ENCODE peak calls at places on chromosome 1, in ten cellular contexts. D is anterior cingulate cortex; F is stimulated activated CD4-positive, alpha-beta T cell treated with anti-CD3 and anti-CD28 coated beads, Interleukin-4, amount 100 ng/mL, for 4 hours; S is T47D; B is Caki2; L is CD8-positive, alpha-beta memory T cell; N is activated gamma-delta T cell treated with Interleukin-2 at 50 U/mL for 16 hours; Z is SHP77; P is choroid plexus epithelial cell; I is NCI-H1417. C is an unnamed sample.

GRCh38 chr1:44068442-44068861 is 37.2 kb upstream of the SLC6A9 start:
- DNase-seq in F (no peak), I (no peak), N (no peak), Z (no peak), L (no peak), S (no peak), B (no peak), D (no peak), P (no peak), C (no peak)

GRCh38 chr1:10529096-10529495 is 54.3 kb downstream of the PEX14 start:
- DNase-seq in B (no peak), P (no peak), F (no peak), N (no peak), Z (no peak), I (no peak), D (no peak), L (no peak), S (no peak), C (no peak)

GRCh38 chr1:18491168-18491567 is 10.4 kb downstream of the KLHDC7A start:
- DNase-seq in P (no peak), N (no peak), Z (no peak), L (no peak), F (no peak), I (no peak), S (no peak), D (no peak), B (no peak), C (no peak)

GRCh38 chr1:206682111-206682510 is 2.6 kb upstream of the MAPKAPK2 start:
- DNase-seq in L (no peak), I (no peak), F (no peak), S (no peak), P (no peak), Z (no peak), B (no peak), N (no peak), D (no peak), C (no peak)

GRCh38 chr1:43015269-43015668 is 56.6 kb upstream of the SLC2A1 start:
- DNase-seq in P (no peak), N (no peak), F (no peak), I (no peak), L (no peak), Z (no peak), B (no peak), S (no peak), D (no peak), C (no peak)

GRCh38 chr1:115337276-115337632 is 795 bp downstream of the NGF start:
- DNase-seq in B (no peak), L (no peak), I (no peak), Z (no peak), F (no peak), S (no peak), N (no peak), D (no peak), P (no peak), C (no peak)

GRCh38 chr1:180353930-180354329 is 123.9 kb downstream of the LHX4 start:
- DNase-seq in P (no peak), F (no peak), N (no peak), I (peak; percentile 1), Z (no peak), D (no peak), L (no peak), S (no peak), B (no peak), C (peak; percentile 2)

GRCh38 chr1:204072951-204073836 is at the start of gene SOX13:
- DNase-seq in Z (peak; percentile 53), B (peak; percentile 84), L (no peak), F (no peak), D (peak; percentile 70), S (peak; percentile 95), I (peak; percentile 87), P (peak; percentile 93), N (peak; percentile 16), C (peak; percentile 74)

GRCh38 chr1:74674278-74675048 is 871 bp upstream of the ERICH3 start:
- DNase-seq in D (no peak), I (peak; percentile 33), S (no peak), F (no peak), B (no peak), L (no peak), N (no peak), Z (no peak), P (no peak), C (no peak)

GRCh38 chr1:15062479-15063099 is 91.0 kb upstream of the TMEM51 start:
- DNase-seq in S (no peak), D (no peak), B (no peak), I (no peak), L (no peak), P (no peak), N (no peak), F (no peak), Z (no peak), C (peak; percentile 11)